ENCODE peak calls at places on chromosome 19, in nine cellular contexts. E is fibroblast of lung; X is AG04450; V is dorsolateral prefrontal cortex; Z is endothelial cell of umbilical vein; F is aorta; C is effector memory CD4-positive, alpha-beta T cell; O is upper lobe of right lung; T is transverse colon. K is an unnamed sample.

GRCh38 chr19:40802300-40803169 is 3.5 kb downstream of the EGLN2 start:
- DNase-seq in C (no peak), T (peak; percentile 77), V (no peak), Z (no peak), E (no peak), F (peak; percentile 79), O (peak; percentile 73), X (no peak), K (peak; percentile 81)

GRCh38 chr19:42601811-42602443 is 7.2 kb upstream of the CEACAM8 start:
- DNase-seq in T (no peak), Z (no peak), C (no peak), O (no peak), V (no peak), F (no peak), E (peak; percentile 4), X (no peak), K (no peak)

GRCh38 chr19:45187421-45188100 is 9.0 kb downstream of the BLOC1S3 start:
- DNase-seq in T (no peak), V (no peak), F (no peak), O (no peak), E (no peak), X (no peak), C (no peak), Z (no peak), K (no peak)

GRCh38 chr19:20339444-20339843 is 172.4 kb downstream of the ZNF486 start:
- DNase-seq in O (no peak), X (no peak), Z (no peak), E (no peak), T (no peak), C (no peak), V (no peak), F (no peak), K (no peak)

GRCh38 chr19:55632463-55632834 is 8.1 kb upstream of the ZNF784 start:
- DNase-seq in X (peak; percentile 95), C (peak; percentile 68), F (no peak), Z (peak; percentile 91), E (peak; percentile 97), O (peak; percentile 67), T (peak; percentile 94), V (no peak), K (peak; percentile 98)

GRCh38 chr19:51607920-51608562 is 22.2 kb downstream of the SIGLEC5 start:
- DNase-seq in O (peak; percentile 91), X (peak; percentile 38), C (no peak), T (peak; percentile 82), Z (peak; percentile 60), E (peak; percentile 64), F (peak; percentile 90), V (no peak), K (no peak)

GRCh38 chr19:19656451-19657396 is 6.8 kb downstream of the ATP13A1 start:
- DNase-seq in X (no peak), F (no peak), Z (no peak), O (no peak), E (no peak), T (no peak), C (no peak), V (no peak), K (no peak)

GRCh38 chr19:48510421-48511268 is 990 bp downstream of the LMTK3 start:
- DNase-seq in V (peak; percentile 84), E (peak; percentile 52), O (peak; percentile 75), T (peak; percentile 71), Z (peak; percentile 43), X (no peak), F (peak; percentile 89), C (peak; percentile 60), K (peak; percentile 66)

GRCh38 chr19:41887711-41888382 is 4.9 kb downstream of the ARHGEF1 start:
- DNase-seq in X (no peak), V (peak; percentile 71), C (peak; percentile 82), O (peak; percentile 93), T (peak; percentile 77), E (no peak), Z (no peak), F (no peak), K (no peak)

GRCh38 chr19:36963262-36963661 is 47.1 kb downstream of the ZNF568 start:
- DNase-seq in O (no peak), V (no peak), X (no peak), E (peak; percentile 45), Z (no peak), F (no peak), C (no peak), T (no peak), K (no peak)

GRCh38 chr19:46892252-46893179 is 31.7 kb downstream of the ARHGAP35 start:
- DNase-seq in T (no peak), X (no peak), V (no peak), E (no peak), Z (no peak), C (no peak), F (no peak), O (no peak), K (no peak)

GRCh38 chr19:42515241-42515832 is 12.9 kb downstream of the CEACAM1 start:
- DNase-seq in E (no peak), C (no peak), V (no peak), T (no peak), X (no peak), Z (no peak), O (no peak), F (no peak), K (no peak)

GRCh38 chr19:9858766-9859165 is 23.6 kb downstream of the PIN1 start:
- DNase-seq in Z (no peak), E (no peak), C (no peak), V (no peak), X (no peak), T (no peak), F (no peak), O (no peak), K (no peak)

GRCh38 chr19:9857076-9857721 is 22.1 kb downstream of the PIN1 start:
- DNase-seq in T (no peak), C (no peak), Z (no peak), F (no peak), X (no peak), O (no peak), V (no peak), E (no peak), K (no peak)

GRCh38 chr19:9860407-9860806 is 25.3 kb downstream of the PIN1 start:
- DNase-seq in V (no peak), O (no peak), C (no peak), X (no peak), T (no peak), Z (no peak), E (no peak), F (no peak), K (no peak)

GRCh38 chr19:9856609-9857008 is 21.5 kb downstream of the PIN1 start:
- DNase-seq in X (no peak), O (no peak), F (no peak), V (no peak), C (no peak), E (no peak), T (no peak), Z (no peak), K (no peak)

GRCh38 chr19:9857920-9858746 is 23.0 kb downstream of the PIN1 start:
- DNase-seq in T (no peak), C (peak; percentile 5), F (no peak), O (no peak), Z (no peak), X (no peak), E (no peak), V (no peak), K (no peak)
- H3K4me3 ChIP-seq in T (no peak overlapping the region), C (peak overlapping the region; percentile 52), F (no peak overlapping the region), O (no peak overlapping the region), Z (no peak overlapping the region), X (no peak overlapping the region), E (no peak overlapping the region), V (no peak overlapping the region), K (no peak overlapping the region)

GRCh38 chr19:33300016-33300981 is 2.0 kb downstream of the CEBPA start:
- DNase-seq in F (no peak), X (no peak), C (no peak), T (peak; percentile 24), V (no peak), E (no peak), Z (no peak), O (no peak), K (no peak)

GRCh38 chr19:33301011-33301899 is 1.1 kb downstream of the CEBPA start:
- DNase-seq in F (no peak), O (no peak), E (no peak), Z (no peak), X (no peak), C (no peak), V (no peak), T (peak; percentile 27), K (no peak)

GRCh38 chr19:33298146-33298911 is 4.0 kb downstream of the CEBPA start:
- DNase-seq in E (no peak), V (peak; percentile 37), Z (no peak), C (no peak), X (no peak), T (peak; percentile 9), F (no peak), O (peak; percentile 85), K (no peak)

GRCh38 chr19:33297401-33298145 is 4.8 kb downstream of the CEBPA start:
- DNase-seq in X (no peak), C (no peak), Z (no peak), V (peak; percentile 18), E (no peak), O (peak; percentile 55), T (no peak), F (no peak), K (no peak)

GRCh38 chr19:33299061-33299665 is 3.2 kb downstream of the CEBPA start:
- DNase-seq in O (no peak), V (no peak), Z (no peak), X (no peak), F (no peak), C (no peak), T (peak; percentile 9), E (no peak), K (no peak)
- H3K27ac ChIP-seq in O (peak overlapping the region; percentile 79), V (no peak overlapping the region), Z (no peak overlapping the region), X (no peak overlapping the region), F (no peak overlapping the region), C (no peak overlapping the region), T (peak overlapping the region; percentile 93), E (no peak overlapping the region), K (no peak overlapping the region)

DNA sequence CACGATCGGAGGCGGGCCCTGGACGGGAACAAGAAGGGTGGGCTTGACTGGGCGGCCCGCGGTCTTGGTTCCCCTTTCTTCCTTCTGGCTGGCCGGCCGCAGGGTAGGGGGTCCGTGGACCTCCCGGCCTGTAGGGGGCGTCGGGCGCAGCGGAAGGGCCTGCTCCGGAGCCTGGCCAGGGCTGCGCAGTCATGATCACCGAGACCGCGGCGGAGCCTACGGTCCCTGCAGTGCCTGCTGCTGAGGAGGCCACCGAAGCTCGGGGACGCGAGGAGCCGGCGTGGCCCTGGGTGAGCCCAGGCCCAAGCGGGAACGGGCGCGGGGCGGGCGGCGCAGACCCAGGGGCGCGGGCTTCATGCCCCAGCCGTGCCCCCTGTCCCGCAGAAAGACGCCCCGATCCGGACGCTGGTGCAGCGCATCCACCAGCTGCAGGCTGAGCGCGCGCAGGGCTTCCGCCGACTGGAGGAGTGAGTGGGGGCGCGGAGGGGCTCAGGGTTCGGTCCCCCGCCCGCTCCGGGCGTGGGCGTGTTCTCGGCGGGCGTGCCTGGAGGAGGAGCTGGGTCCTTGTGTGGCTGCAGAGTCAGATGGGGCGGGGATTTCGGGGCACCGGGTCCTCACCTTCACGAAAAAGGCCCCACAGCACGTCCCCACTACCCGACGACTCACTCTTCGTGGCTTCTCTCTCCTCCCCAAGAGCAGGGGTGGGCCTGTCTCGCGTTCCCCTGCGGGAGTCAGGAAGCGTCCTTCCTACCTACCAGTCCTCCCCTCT is at the start of gene REX1BD:
- DNase-seq in Z (peak; percentile 85), E (peak; percentile 71), T (peak; percentile 84), O (peak; percentile 92), X (no peak), C (peak; percentile 85), F (peak; percentile 95), V (peak; percentile 73), K (peak; percentile 88)
- H3K4me3 ChIP-seq in Z (peak within 1 kb of the TSS; percentile 65), E (peak within 1 kb of the TSS; percentile 76), T (peak within 1 kb of the TSS; percentile 75), O (peak within 1 kb of the TSS; percentile 88), X (peak within 1 kb of the TSS; percentile 82), C (peak within 1 kb of the TSS; percentile 64), F (peak within 1 kb of the TSS; percentile 80), V (peak within 1 kb of the TSS; percentile 95), K (peak within 1 kb of the TSS; percentile 72)

GRCh38 chr19:31154021-31154420 is 195.2 kb downstream of the TSHZ3 start:
- DNase-seq in E (no peak), V (no peak), F (no peak), X (no peak), Z (no peak), C (no peak), O (no peak), T (no peak), K (no peak)
- H3K27ac ChIP-seq in E (no peak overlapping the region), V (no peak overlapping the region), F (no peak overlapping the region), X (no peak overlapping the region), Z (no peak overlapping the region), C (no peak overlapping the region), O (no peak overlapping the region), T (no peak overlapping the region), K (no peak overlapping the region)